ENCODE peak calls at places on chromosomes 4 and X, in seven cellular contexts. One of them, this sample, is unnamed.

GRCh38 chr4:48058620-48059530 is 42.3 kb downstream of the NIPAL1 start:
- DNase-seq in head of caudate nucleus: no peak
- DNase-seq in NCI-H2081: no peak
- DNase-seq in activated CD8-positive, alpha-beta memory T cell treated with anti-CD3 and anti-CD28 coated beads for 48 hours: no peak
- DNase-seq in ureter: no peak
- DNase-seq in effector CD4-positive, alpha-beta T cell: no peak
- DNase-seq in GM13977: no peak
- DNase-seq in this sample: no peak

GRCh38 chr4:88731359-88731758 is 33.7 kb upstream of the NAP1L5 start:
- DNase-seq in head of caudate nucleus: no peak
- DNase-seq in NCI-H2081: no peak
- DNase-seq in activated CD8-positive, alpha-beta memory T cell treated with anti-CD3 and anti-CD28 coated beads for 48 hours: no peak
- DNase-seq in ureter: no peak
- DNase-seq in effector CD4-positive, alpha-beta T cell: no peak
- DNase-seq in GM13977: no peak
- DNase-seq in this sample: no peak

GRCh38 chr4:8278009-8278395 is 8.4 kb downstream of the HTRA3 start:
- DNase-seq in head of caudate nucleus: no peak
- DNase-seq in NCI-H2081: no peak
- DNase-seq in activated CD8-positive, alpha-beta memory T cell treated with anti-CD3 and anti-CD28 coated beads for 48 hours: no peak
- DNase-seq in ureter: no peak
- DNase-seq in effector CD4-positive, alpha-beta T cell: no peak
- DNase-seq in GM13977: no peak
- DNase-seq in this sample: no peak

GRCh38 chrX:34350552-34350951 is 218.4 kb upstream of the FAM47A start:
- DNase-seq in head of caudate nucleus: no peak
- DNase-seq in NCI-H2081: no peak
- DNase-seq in activated CD8-positive, alpha-beta memory T cell treated with anti-CD3 and anti-CD28 coated beads for 48 hours: no peak
- DNase-seq in ureter: no peak
- DNase-seq in effector CD4-positive, alpha-beta T cell: no peak
- DNase-seq in GM13977: no peak
- DNase-seq in this sample: no peak

GRCh38 chrX:146581981-146582712 is 227.4 kb upstream of the CXorf51B start:
- DNase-seq in head of caudate nucleus: no peak
- DNase-seq in NCI-H2081: no peak
- DNase-seq in activated CD8-positive, alpha-beta memory T cell treated with anti-CD3 and anti-CD28 coated beads for 48 hours: no peak
- DNase-seq in ureter: no peak
- DNase-seq in effector CD4-positive, alpha-beta T cell: no peak
- DNase-seq in GM13977: no peak
- DNase-seq in this sample: no peak

GRCh38 chrX:16754019-16754418 is 32.2 kb upstream of the TXLNG start:
- DNase-seq in head of caudate nucleus: no peak
- DNase-seq in NCI-H2081: no peak
- DNase-seq in activated CD8-positive, alpha-beta memory T cell treated with anti-CD3 and anti-CD28 coated beads for 48 hours: no peak
- DNase-seq in ureter: no peak
- DNase-seq in effector CD4-positive, alpha-beta T cell: no peak
- DNase-seq in GM13977: no peak
- DNase-seq in this sample: no peak

GRCh38 chr4:126955292-126956191 is 677.2 kb upstream of the INTU start:
- DNase-seq in head of caudate nucleus: no peak
- DNase-seq in NCI-H2081: no peak
- DNase-seq in activated CD8-positive, alpha-beta memory T cell treated with anti-CD3 and anti-CD28 coated beads for 48 hours: no peak
- DNase-seq in ureter: no peak
- DNase-seq in effector CD4-positive, alpha-beta T cell: no peak
- DNase-seq in GM13977: no peak
- DNase-seq in this sample: no peak

GRCh38 chrX:111164728-111165127 is 68.7 kb downstream of the PAK3 start:
- DNase-seq in head of caudate nucleus: no peak
- DNase-seq in NCI-H2081: peak; percentile 59
- DNase-seq in activated CD8-positive, alpha-beta memory T cell treated with anti-CD3 and anti-CD28 coated beads for 48 hours: no peak
- DNase-seq in ureter: no peak
- DNase-seq in effector CD4-positive, alpha-beta T cell: no peak
- DNase-seq in GM13977: no peak
- DNase-seq in this sample: no peak

GRCh38 chrX:103344606-103345005 is 11.7 kb upstream of the TCEAL9 start:
- DNase-seq in head of caudate nucleus: no peak
- DNase-seq in NCI-H2081: no peak
- DNase-seq in activated CD8-positive, alpha-beta memory T cell treated with anti-CD3 and anti-CD28 coated beads for 48 hours: no peak
- DNase-seq in ureter: no peak
- DNase-seq in effector CD4-positive, alpha-beta T cell: no peak
- DNase-seq in GM13977: no peak
- DNase-seq in this sample: no peak

GRCh38 chrX:49273181-49273727 is 3.7 kb downstream of the PPP1R3F start:
- DNase-seq in head of caudate nucleus: no peak
- DNase-seq in NCI-H2081: no peak
- DNase-seq in activated CD8-positive, alpha-beta memory T cell treated with anti-CD3 and anti-CD28 coated beads for 48 hours: no peak
- DNase-seq in ureter: no peak
- DNase-seq in effector CD4-positive, alpha-beta T cell: peak; percentile 23
- DNase-seq in GM13977: no peak
- DNase-seq in this sample: no peak

GRCh38 chrX:92247076-92247475 is 467.9 kb downstream of the PCDH11X start:
- DNase-seq in head of caudate nucleus: no peak
- DNase-seq in NCI-H2081: no peak
- DNase-seq in activated CD8-positive, alpha-beta memory T cell treated with anti-CD3 and anti-CD28 coated beads for 48 hours: no peak
- DNase-seq in ureter: no peak
- DNase-seq in effector CD4-positive, alpha-beta T cell: no peak
- DNase-seq in GM13977: no peak
- DNase-seq in this sample: no peak

GRCh38 chr4:56530269-56531148 is 24.9 kb downstream of the ARL9 start:
- DNase-seq in head of caudate nucleus: peak; percentile 78
- DNase-seq in NCI-H2081: peak; percentile 66
- DNase-seq in activated CD8-positive, alpha-beta memory T cell treated with anti-CD3 and anti-CD28 coated beads for 48 hours: peak; percentile 61
- DNase-seq in ureter: peak; percentile 87
- DNase-seq in effector CD4-positive, alpha-beta T cell: peak; percentile 64
- DNase-seq in GM13977: peak; percentile 84
- DNase-seq in this sample: peak; percentile 40

GRCh38 chr4:84451546-84451945 is 47.5 kb downstream of the NKX6-1 start:
- DNase-seq in head of caudate nucleus: no peak
- DNase-seq in NCI-H2081: peak; percentile 19
- DNase-seq in activated CD8-positive, alpha-beta memory T cell treated with anti-CD3 and anti-CD28 coated beads for 48 hours: no peak
- DNase-seq in ureter: no peak
- DNase-seq in effector CD4-positive, alpha-beta T cell: no peak
- DNase-seq in GM13977: no peak
- DNase-seq in this sample: no peak

GRCh38 chr4:148634476-148634875 is 192.3 kb upstream of the NR3C2 start:
- DNase-seq in head of caudate nucleus: no peak
- DNase-seq in NCI-H2081: no peak
- DNase-seq in activated CD8-positive, alpha-beta memory T cell treated with anti-CD3 and anti-CD28 coated beads for 48 hours: no peak
- DNase-seq in ureter: no peak
- DNase-seq in effector CD4-positive, alpha-beta T cell: no peak
- DNase-seq in GM13977: no peak
- DNase-seq in this sample: no peak

GRCh38 chr4:157271166-157271869 is 50.8 kb downstream of the GRIA2 start:
- DNase-seq in head of caudate nucleus: no peak
- DNase-seq in NCI-H2081: no peak
- DNase-seq in activated CD8-positive, alpha-beta memory T cell treated with anti-CD3 and anti-CD28 coated beads for 48 hours: no peak
- DNase-seq in ureter: no peak
- DNase-seq in effector CD4-positive, alpha-beta T cell: no peak
- DNase-seq in GM13977: no peak
- DNase-seq in this sample: no peak

GRCh38 chr4:65968873-65969272 is 298.6 kb upstream of the EPHA5 start:
- DNase-seq in head of caudate nucleus: no peak
- DNase-seq in NCI-H2081: no peak
- DNase-seq in activated CD8-positive, alpha-beta memory T cell treated with anti-CD3 and anti-CD28 coated beads for 48 hours: no peak
- DNase-seq in ureter: no peak
- DNase-seq in effector CD4-positive, alpha-beta T cell: no peak
- DNase-seq in GM13977: no peak
- DNase-seq in this sample: no peak

GRCh38 chr4:147360301-147360700 is 120.6 kb upstream of the EDNRA start:
- DNase-seq in head of caudate nucleus: no peak
- DNase-seq in NCI-H2081: no peak
- DNase-seq in activated CD8-positive, alpha-beta memory T cell treated with anti-CD3 and anti-CD28 coated beads for 48 hours: no peak
- DNase-seq in ureter: no peak
- DNase-seq in effector CD4-positive, alpha-beta T cell: no peak
- DNase-seq in GM13977: no peak
- DNase-seq in this sample: no peak

GRCh38 chr4:35175894-35176293 is 1068.4 kb downstream of the ARAP2 start:
- DNase-seq in head of caudate nucleus: no peak
- DNase-seq in NCI-H2081: peak; percentile 62
- DNase-seq in activated CD8-positive, alpha-beta memory T cell treated with anti-CD3 and anti-CD28 coated beads for 48 hours: no peak
- DNase-seq in ureter: no peak
- DNase-seq in effector CD4-positive, alpha-beta T cell: no peak
- DNase-seq in GM13977: no peak
- DNase-seq in this sample: no peak

GRCh38 chr4:172707622-172708021 is 461.0 kb upstream of the GALNT7 start:
- DNase-seq in head of caudate nucleus: no peak
- DNase-seq in NCI-H2081: peak; percentile 50
- DNase-seq in activated CD8-positive, alpha-beta memory T cell treated with anti-CD3 and anti-CD28 coated beads for 48 hours: no peak
- DNase-seq in ureter: no peak
- DNase-seq in effector CD4-positive, alpha-beta T cell: no peak
- DNase-seq in GM13977: no peak
- DNase-seq in this sample: peak; percentile 86

GRCh38 chrX:18545771-18546170 is 120.4 kb downstream of the CDKL5 start:
- DNase-seq in head of caudate nucleus: no peak
- DNase-seq in NCI-H2081: no peak
- DNase-seq in activated CD8-positive, alpha-beta memory T cell treated with anti-CD3 and anti-CD28 coated beads for 48 hours: no peak
- DNase-seq in ureter: no peak
- DNase-seq in effector CD4-positive, alpha-beta T cell: no peak
- DNase-seq in GM13977: no peak
- DNase-seq in this sample: no peak

GRCh38 chr4:183485411-183486160 is 19.3 kb upstream of the ING2 start:
- DNase-seq in head of caudate nucleus: no peak
- DNase-seq in NCI-H2081: no peak
- DNase-seq in activated CD8-positive, alpha-beta memory T cell treated with anti-CD3 and anti-CD28 coated beads for 48 hours: no peak
- DNase-seq in ureter: no peak
- DNase-seq in effector CD4-positive, alpha-beta T cell: no peak
- DNase-seq in GM13977: no peak
- DNase-seq in this sample: no peak

GRCh38 chr4:4390046-4390445 is 3.1 kb downstream of the NSG1 start:
- DNase-seq in head of caudate nucleus: no peak
- DNase-seq in NCI-H2081: no peak
- DNase-seq in activated CD8-positive, alpha-beta memory T cell treated with anti-CD3 and anti-CD28 coated beads for 48 hours: no peak
- DNase-seq in ureter: no peak
- DNase-seq in effector CD4-positive, alpha-beta T cell: no peak
- DNase-seq in GM13977: no peak
- DNase-seq in this sample: no peak

GRCh38 chr4:74328501-74328900 is 20.2 kb downstream of the EPGN start:
- DNase-seq in head of caudate nucleus: no peak
- DNase-seq in NCI-H2081: no peak
- DNase-seq in activated CD8-positive, alpha-beta memory T cell treated with anti-CD3 and anti-CD28 coated beads for 48 hours: no peak
- DNase-seq in ureter: no peak
- DNase-seq in effector CD4-positive, alpha-beta T cell: no peak
- DNase-seq in GM13977: no peak
- DNase-seq in this sample: no peak

GRCh38 chr4:110197421-110198398 is 705 bp downstream of the ELOVL6 start:
- DNase-seq in head of caudate nucleus: peak; percentile 48
- DNase-seq in NCI-H2081: peak; percentile 60
- DNase-seq in activated CD8-positive, alpha-beta memory T cell treated with anti-CD3 and anti-CD28 coated beads for 48 hours: peak; percentile 32
- DNase-seq in ureter: peak; percentile 62
- DNase-seq in effector CD4-positive, alpha-beta T cell: peak; percentile 7
- DNase-seq in GM13977: peak; percentile 66
- DNase-seq in this sample: peak; percentile 10

GRCh38 chr4:180870623-180871022 is 1372.6 kb upstream of the TENM3 start:
- DNase-seq in head of caudate nucleus: no peak
- DNase-seq in NCI-H2081: no peak
- DNase-seq in activated CD8-positive, alpha-beta memory T cell treated with anti-CD3 and anti-CD28 coated beads for 48 hours: no peak
- DNase-seq in ureter: no peak
- DNase-seq in effector CD4-positive, alpha-beta T cell: no peak
- DNase-seq in GM13977: no peak
- DNase-seq in this sample: no peak